ENCODE peak calls at places on chromosome 3, in nine cellular contexts. E is stimulated activated CD4-positive, alpha-beta T cell treated with anti-CD3 and anti-CD28 coated beads, Interleukin-1b, Interleukin-23, amount 100 ng/mL, for 24 hours; D is esophagus squamous epithelium; Q is mucosa of gallbladder; V is endodermal cell; J is HuH-7.5; U is HT1080; O is HT-29; G is epithelial cell of esophagus. W is an unnamed sample.
A peak's percentile ranks its signal among the peaks of the same experiment; 100 is the strongest.

GRCh38 chr3:105869531-105869833 is 670 bp upstream of the CBLB start:
- DNase-seq in E (no peak), Q (no peak), D (no peak), J (no peak), U (no peak), G (no peak), O (no peak), V (no peak), W (no peak)

GRCh38 chr3:11393401-11393800 is 121.2 kb downstream of the ATG7 start:
- DNase-seq in G (no peak), J (no peak), E (no peak), U (no peak), V (no peak), O (no peak), Q (no peak), D (no peak), W (no peak)

GRCh38 chr3:149739396-149739795 is 12.9 kb downstream of the COMMD2 start:
- DNase-seq in G (no peak), V (no peak), D (no peak), Q (no peak), J (no peak), E (no peak), U (no peak), O (peak; percentile 47), W (no peak)

GRCh38 chr3:32596926-32597369 is 26.3 kb upstream of the DYNC1LI1 start:
- DNase-seq in J (no peak), D (no peak), O (no peak), U (no peak), G (no peak), V (no peak), Q (no peak), E (no peak), W (no peak)

GRCh38 chr3:114128826-114129225 is 50.0 kb downstream of the DRD3 start:
- DNase-seq in O (no peak), J (no peak), U (peak; percentile 23), Q (no peak), V (no peak), G (peak; percentile 19), D (no peak), E (no peak), W (no peak)

GRCh38 chr3:42685363-42685881 is at the start of gene KLHL40:
- DNase-seq in V (no peak), D (no peak), U (no peak), Q (no peak), E (no peak), G (peak; percentile 9), J (no peak), O (no peak), W (no peak)

GRCh38 chr3:127682576-127682975 is 9.8 kb downstream of the ABTB1 start:
- DNase-seq in V (peak; percentile 72), U (no peak), D (no peak), E (no peak), J (no peak), O (no peak), Q (no peak), G (no peak), W (no peak)

GRCh38 chr3:15506571-15506970 is 14.9 kb downstream of the COLQ start:
- DNase-seq in G (no peak), Q (no peak), O (no peak), D (no peak), E (no peak), U (no peak), J (no peak), V (no peak), W (no peak)

GRCh38 chr3:39707314-39707909 is 102.0 kb upstream of the MYRIP start:
- DNase-seq in U (peak; percentile 18), E (no peak), G (peak; percentile 42), V (no peak), D (no peak), Q (no peak), O (peak; percentile 28), J (peak; percentile 27), W (peak; percentile 45)

GRCh38 chr3:81909756-81910155 is 148.3 kb upstream of the GBE1 start:
- DNase-seq in D (no peak), G (no peak), U (no peak), J (no peak), V (no peak), Q (no peak), O (no peak), E (no peak), W (no peak)

GRCh38 chr3:16132190-16132589 is 42.3 kb upstream of the GALNT15 start:
- DNase-seq in J (no peak), E (no peak), V (peak; percentile 69), D (no peak), G (peak; percentile 36), U (no peak), Q (no peak), O (no peak), W (no peak)

GRCh38 chr3:49638445-49638844 is 35.7 kb upstream of the APEH start:
- DNase-seq in Q (no peak), V (no peak), G (peak; percentile 80), J (no peak), O (no peak), E (no peak), U (peak; percentile 88), D (no peak), W (no peak)

GRCh38 chr3:96331341-96331740 is 483.1 kb upstream of the EPHA6 start:
- DNase-seq in E (no peak), O (peak; percentile 61), D (no peak), J (peak; percentile 6), Q (no peak), U (peak; percentile 25), G (peak; percentile 56), V (no peak), W (no peak)

GRCh38 chr3:30347679-30348216 is 258.7 kb upstream of the TGFBR2 start:
- DNase-seq in E (no peak), O (no peak), J (no peak), Q (no peak), G (peak; percentile 94), V (no peak), U (peak; percentile 98), D (no peak), W (peak; percentile 91)

GRCh38 chr3:110343945-110344344 is 727.7 kb upstream of the NECTIN3 start:
- DNase-seq in O (no peak), E (no peak), G (no peak), U (peak; percentile 74), D (no peak), J (no peak), V (no peak), Q (no peak), W (no peak)

GRCh38 chr3:63966871-63967270 is 54.7 kb upstream of the SCAANT1 start:
- DNase-seq in Q (no peak), O (no peak), J (no peak), E (no peak), V (no peak), G (peak; percentile 54), D (no peak), U (no peak), W (no peak)

GRCh38 chr3:123694377-123695147 is 109.7 kb upstream of the HACD2 start:
- DNase-seq in D (no peak), U (no peak), G (no peak), J (no peak), Q (no peak), E (no peak), O (no peak), V (no peak), W (no peak)

GRCh38 chr3:195056506-195056905 is 214.5 kb downstream of the XXYLT1 start:
- DNase-seq in E (no peak), J (no peak), Q (no peak), G (no peak), V (peak; percentile 28), D (no peak), O (no peak), U (no peak), W (no peak)

GRCh38 chr3:67593761-67594234 is 60.6 kb downstream of the SUCLG2 start:
- DNase-seq in D (no peak), Q (no peak), J (no peak), G (peak; percentile 67), E (no peak), U (peak; percentile 70), O (no peak), V (peak; percentile 53), W (no peak)

GRCh38 chr3:31800436-31800835 is 180.6 kb downstream of the OSBPL10 start:
- DNase-seq in E (no peak), V (no peak), D (no peak), J (no peak), O (no peak), Q (no peak), U (no peak), G (no peak), W (no peak)

GRCh38 chr3:132001036-132001435 is 33.8 kb downstream of the CPNE4 start:
- DNase-seq in U (no peak), D (no peak), V (no peak), E (no peak), Q (no peak), G (no peak), O (no peak), J (no peak), W (no peak)

GRCh38 chr3:100630664-100631063 is 21.3 kb downstream of the ADGRG7 start:
- DNase-seq in V (no peak), O (no peak), Q (no peak), U (no peak), D (no peak), J (no peak), E (no peak), G (peak; percentile 33), W (no peak)

GRCh38 chr3:172357850-172358754 is 90.2 kb downstream of the GHSR start:
- DNase-seq in G (peak; percentile 39), U (peak; percentile 34), J (no peak), V (no peak), E (no peak), D (no peak), Q (no peak), O (no peak), W (no peak)

GRCh38 chr3:141015486-141015885 is 35.7 kb upstream of the SPSB4 start:
- DNase-seq in O (no peak), G (peak; percentile 72), E (no peak), D (no peak), Q (no peak), U (peak; percentile 75), V (no peak), J (no peak), W (no peak)

GRCh38 chr3:4421121-4421520 is 45.9 kb downstream of the SUMF1 start:
- DNase-seq in U (peak; percentile 93), O (no peak), J (no peak), D (no peak), G (peak; percentile 89), Q (no peak), V (no peak), E (no peak), W (no peak)

GRCh38 chr3:69282191-69282590 is 103.7 kb downstream of the FRMD4B start:
- DNase-seq in U (no peak), D (no peak), Q (peak; percentile 70), V (no peak), O (peak; percentile 69), G (no peak), E (peak; percentile 20), J (no peak), W (no peak)

GRCh38 chr3:79724206-79724605 is 43.6 kb downstream of the ROBO1 start:
- DNase-seq in V (peak; percentile 77), G (no peak), U (no peak), O (peak; percentile 4), Q (no peak), J (peak; percentile 10), D (no peak), E (no peak), W (no peak)

W was measured in SW 1271.